ENCODE peak calls at places on chromosome 6, in four cellular contexts. O is heart left ventricle, I is pancreas, R is stomach. X is an unnamed sample.

GRCh38 chr6:35058827-35059522 is 82.2 kb downstream of the TCP11 start:
- DNase-seq in R (peak; percentile 45), I (no peak), O (no peak), X (no peak)

GRCh38 chr6:26501482-26501986 is 1.4 kb downstream of the BTN1A1 start:
- DNase-seq in R (peak; percentile 32), O (peak; percentile 65), I (peak; percentile 14), X (peak; percentile 65)

GRCh38 chr6:32570363-32570905 is 19.2 kb downstream of the HLA-DRB1 start:
- DNase-seq in O (no peak), R (no peak), I (no peak), X (no peak)

GRCh38 chr6:36383608-36384007 is 3.9 kb downstream of the ETV7 start:
- DNase-seq in O (no peak), I (no peak), R (no peak), X (no peak)

GRCh38 chr6:33719326-33719987 is 8.0 kb upstream of the UQCC2 start:
- DNase-seq in I (no peak), O (no peak), R (no peak), X (peak; percentile 40)

GRCh38 chr6:123759472-123759871 is 44.2 kb upstream of the NKAIN2 start:
- DNase-seq in I (no peak), R (no peak), O (no peak), X (no peak)

GRCh38 chr6:110529907-110530306 is 53.5 kb upstream of the SLC22A16 start:
- DNase-seq in R (no peak), I (no peak), O (no peak), X (no peak)

GRCh38 chr6:111552241-111552744 is 53.4 kb downstream of the TRAF3IP2 start:
- DNase-seq in R (peak; percentile 82), O (no peak), I (peak; percentile 74), X (no peak)

GRCh38 chr6:46932941-46933340 is 11.2 kb upstream of the ADGRF5 start:
- DNase-seq in R (no peak), O (no peak), I (no peak), X (no peak)

GRCh38 chr6:37103169-37104039 is 66.5 kb upstream of the PIM1 start:
- DNase-seq in I (peak; percentile 96), O (peak; percentile 71), R (peak; percentile 95), X (peak; percentile 82)

GRCh38 chr6:151269318-151269995 is 29.7 kb downstream of the AKAP12 start:
- DNase-seq in R (no peak), I (no peak), O (no peak), X (no peak)

GRCh38 chr6:133809406-133809805 is 79.5 kb upstream of the TCF21 start:
- DNase-seq in R (no peak), O (no peak), I (no peak), X (no peak)

GRCh38 chr6:106253194-106253593 is 72.4 kb downstream of the ATG5 start:
- DNase-seq in I (no peak), O (no peak), R (no peak), X (no peak)

GRCh38 chr6:123085403-123085802 is 89.4 kb downstream of the CLVS2 start:
- DNase-seq in I (no peak), R (no peak), O (no peak), X (no peak)

GRCh38 chr6:36387440-36388303 is at the start of gene ETV7:
- DNase-seq in I (peak; percentile 34), O (peak; percentile 55), R (peak; percentile 63), X (peak; percentile 72)

GRCh38 chr6:2858678-2859324 is 17.1 kb upstream of the SERPINB1 start:
- DNase-seq in I (no peak), R (no peak), O (peak; percentile 32), X (no peak)

GRCh38 chr6:11013671-11014070 is 30.4 kb downstream of the ELOVL2 start:
- DNase-seq in O (no peak), I (no peak), R (no peak), X (no peak)

GRCh38 chr6:26215200-26216014 is 128.2 kb downstream of the HFE start:
- DNase-seq in I (no peak), R (no peak), O (no peak), X (no peak)

GRCh38 chr6:30127238-30128093 is 8.5 kb upstream of the TRIM40 start:
- DNase-seq in O (no peak), I (no peak), R (no peak), X (no peak)

GRCh38 chr6:21750479-21751018 is 157.0 kb downstream of the SOX4 start:
- DNase-seq in R (no peak), I (no peak), O (no peak), X (no peak)

GRCh38 chr6:110042670-110043296 is 64.7 kb downstream of the GPR6 start:
- DNase-seq in I (no peak), R (no peak), O (no peak), X (no peak)

GRCh38 chr6:164926686-164927085 is 382.7 kb downstream of the C6orf118 start:
- DNase-seq in R (no peak), O (no peak), I (no peak), X (no peak)

GRCh38 chr6:165227644-165228329 is 81.6 kb downstream of the C6orf118 start:
- DNase-seq in R (no peak), I (no peak), O (no peak), X (no peak)

GRCh38 chr6:152636675-152637421 is at the start of gene SYNE1:
- DNase-seq in R (peak; percentile 57), I (peak; percentile 11), O (peak; percentile 77), X (peak; percentile 78)

GRCh38 chr6:41284726-41285125 is 1.8 kb downstream of the TREM1 start:
- DNase-seq in I (no peak), R (no peak), O (no peak), X (peak; percentile 55)

GRCh38 chr6:139912735-139913400 is 538.4 kb upstream of the CITED2 start:
- DNase-seq in R (no peak), I (no peak), O (no peak), X (no peak)

GRCh38 chr6:126477678-126478077 is 137.8 kb downstream of the CENPW start:
- DNase-seq in I (no peak), O (no peak), R (no peak), X (no peak)
- H3K4me1 ChIP-seq in I (no peaks in the 10 kb centered on the region), O (no peaks in the 10 kb centered on the region), R (no peaks in the 10 kb centered on the region), X (no peaks in the 10 kb centered on the region)

GRCh38 chr6:117165921-117166499 is 99.3 kb upstream of the VGLL2 start:
- DNase-seq in O (no peak), I (no peak), R (no peak), X (no peak)

GRCh38 chr6:117169781-117170281 is 95.5 kb upstream of the VGLL2 start:
- DNase-seq in R (no peak), O (no peak), I (no peak), X (no peak)

GRCh38 chr6:117168296-117169059 is 96.9 kb upstream of the VGLL2 start:
- DNase-seq in R (no peak), I (no peak), O (no peak), X (no peak)

GRCh38 chr6:117169060-117169635 is 96.2 kb upstream of the VGLL2 start:
- DNase-seq in R (no peak), I (no peak), O (no peak), X (no peak)

DNA sequence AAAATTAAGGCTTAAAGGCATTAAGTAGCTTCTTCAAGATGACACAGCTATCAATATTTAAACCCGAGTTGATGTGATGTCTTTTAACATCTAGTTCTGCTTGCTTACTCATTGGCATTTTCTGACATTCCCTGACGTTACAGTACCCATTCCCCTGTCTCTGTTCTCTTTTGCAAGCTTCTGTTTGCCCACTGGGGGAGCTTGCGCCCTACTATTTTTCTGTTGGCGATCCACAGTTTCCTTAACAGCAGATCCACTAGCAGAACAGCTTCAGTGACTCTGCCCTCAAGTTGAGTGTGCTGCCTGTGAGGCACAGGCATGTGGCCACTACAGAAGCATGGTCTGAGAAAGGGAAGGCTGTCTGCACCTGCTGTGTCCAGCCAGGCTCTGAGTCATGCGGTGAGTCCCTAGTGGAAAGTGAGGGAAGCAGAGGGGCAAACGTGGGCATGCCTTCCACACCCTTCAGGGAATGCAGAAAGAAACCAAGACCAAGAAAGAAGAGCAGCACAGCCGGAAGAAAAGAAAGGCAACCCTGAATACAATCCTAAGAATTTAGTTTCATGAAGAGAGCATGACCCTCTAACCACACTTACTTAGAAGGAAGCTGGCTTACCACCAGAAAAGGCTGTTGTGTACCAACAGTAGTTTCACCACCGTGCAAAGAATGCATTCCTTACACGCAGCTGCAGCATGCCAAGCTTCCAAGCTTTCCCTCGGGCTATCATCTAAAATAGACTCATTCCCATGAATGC is 97.7 kb upstream of the VGLL2 start:
- DNase-seq in O (no peak), I (peak; percentile 69), R (no peak), X (no peak)
- TF ChIP-seq CTCF in O (no peak), I (no peak), R (no peak), X (no peak)

DNA sequence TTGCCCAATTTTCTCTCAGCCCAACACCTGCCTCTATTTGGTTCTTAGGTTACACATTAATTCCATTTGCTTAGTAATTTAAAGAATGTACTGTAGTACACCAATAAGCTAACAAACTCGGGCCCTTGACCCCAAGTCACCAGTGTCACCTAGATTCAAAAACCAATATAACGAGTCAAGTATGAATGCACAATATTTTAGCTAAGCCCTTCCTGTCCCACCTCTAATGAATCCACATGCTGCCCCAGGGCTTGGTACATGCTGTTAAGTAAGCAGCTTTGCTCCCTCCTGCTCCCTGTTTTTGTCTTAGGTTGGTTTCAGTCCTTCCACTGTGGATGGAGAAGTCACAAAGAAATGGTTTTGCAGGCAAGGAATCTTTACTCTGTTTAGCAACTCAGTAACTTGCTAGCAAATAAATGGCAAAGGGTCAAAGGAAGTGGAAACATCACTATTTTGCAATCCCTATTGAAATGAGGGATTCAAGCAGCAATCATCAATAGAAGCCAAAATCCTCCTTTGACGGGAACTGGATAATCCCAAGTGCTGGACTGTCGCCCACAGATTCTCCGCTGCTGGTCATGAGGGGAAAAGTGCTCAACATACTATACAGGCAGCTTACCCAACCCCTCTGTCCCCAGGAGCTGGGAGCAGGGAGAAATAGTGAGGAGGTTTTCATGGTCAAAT is 5.0 kb upstream of the MPC1 start:
- DNase-seq in O (no peak), R (no peak), I (no peak), X (no peak)
- H3K4me1 ChIP-seq in O (no peaks in the 10 kb centered on the region), R (peaks cover 7% of the 10 kb centered on the region), I (peaks cover 5% of the 10 kb centered on the region), X (peaks cover 21% of the 10 kb centered on the region)

GRCh38 chr6:14704383-14705271 is 541.2 kb upstream of the JARID2 start:
- DNase-seq in O (no peak), I (no peak), R (no peak), X (no peak)
- TF ChIP-seq CTCF in O (no peak), I (no peak), R (no peak), X (no peak)

GRCh38 chr6:4164456-4164855 is 29.1 kb upstream of the ECI2 start:
- DNase-seq in O (no peak), I (no peak), R (no peak), X (no peak)

GRCh38 chr6:4170297-4170696 is 34.9 kb upstream of the ECI2 start:
- DNase-seq in R (no peak), I (no peak), O (no peak), X (no peak)

GRCh38 chr6:4167123-4167522 is 31.7 kb upstream of the ECI2 start:
- DNase-seq in O (no peak), R (no peak), I (no peak), X (no peak)

GRCh38 chr6:4169028-4169789 is 33.8 kb upstream of the ECI2 start:
- DNase-seq in R (no peak), I (no peak), O (no peak), X (no peak)

GRCh38 chr6:4167833-4168232 is 32.5 kb upstream of the ECI2 start:
- DNase-seq in R (no peak), I (no peak), O (no peak), X (no peak)
- H3K4me1 ChIP-seq in R (no peaks in the 10 kb centered on the region), I (no peaks in the 10 kb centered on the region), O (no peaks in the 10 kb centered on the region), X (no peaks in the 10 kb centered on the region)